ENCODE peak calls at places on chromosomes 16 and 17, in four cellular contexts. H is WTC11, W is K562, F is HepG2. K is an unnamed sample.

GRCh38 chr16:22428654-22429053 is 54.2 kb upstream of the CDR2 start:
- DNase-seq in H (no peak), W (no peak), F (no peak), K (no peak)

GRCh38 chr16:78749745-78750268 is 650.4 kb downstream of the WWOX start:
- DNase-seq in H (no peak), W (no peak), F (no peak), K (no peak)

GRCh38 chr16:10941127-10941933 is 938 bp downstream of the DEXI start:
- DNase-seq in H (no peak), W (no peak), F (no peak), K (no peak)

GRCh38 chr17:48472485-48473281 is 42.7 kb upstream of the SKAP1 start:
- DNase-seq in H (no peak), W (no peak), F (no peak), K (no peak)

GRCh38 chr17:8421571-8421970 is 14.1 kb upstream of the NDEL1 start:
- DNase-seq in H (no peak), W (no peak), F (no peak), K (no peak)

GRCh38 chr17:20230924-20231323 is 221.8 kb downstream of the SPECC1 start:
- DNase-seq in H (no peak), W (no peak), F (no peak), K (no peak)

GRCh38 chr17:72264682-72265405 is 144.0 kb downstream of the SOX9 start:
- DNase-seq in H (no peak), W (no peak), F (no peak), K (no peak)

GRCh38 chr16:90057738-90058173 is 19.4 kb downstream of the PRDM7 start:
- DNase-seq in H (no peak), W (peak), F (peak), K (no peak)

GRCh38 chr16:75087040-75087979 is 29.3 kb downstream of the LDHD start:
- DNase-seq in H (no peak), W (peak), F (peak), K (no peak)

GRCh38 chr17:27947005-27947406 is 53.8 kb upstream of the LYRM9 start:
- DNase-seq in H (no peak), W (no peak), F (no peak), K (no peak)

GRCh38 chr16:68972720-68973119 is 129.4 kb downstream of the TANGO6 start:
- DNase-seq in H (peak), W (no peak), F (no peak), K (peak)

GRCh38 chr17:36124879-36125824 is 21.5 kb downstream of the CCL4 start:
- DNase-seq in H (peak), W (no peak), F (no peak), K (no peak)

GRCh38 chr17:50130778-50131317 is 888 bp upstream of the SAMD14 start:
- DNase-seq in H (no peak), W (no peak), F (peak), K (no peak)

GRCh38 chr17:79988163-79988971 is 47.3 kb downstream of the TBC1D16 start:
- DNase-seq in H (no peak), W (no peak), F (peak), K (no peak)

GRCh38 chr16:31118223-31119155 is 1.0 kb downstream of the KAT8 start:
- DNase-seq in H (no peak), W (no peak), F (no peak), K (no peak)

GRCh38 chr17:35486920-35487727 is 38.6 kb upstream of the SLFN13 start:
- DNase-seq in H (no peak), W (no peak), F (no peak), K (no peak)

DNA sequence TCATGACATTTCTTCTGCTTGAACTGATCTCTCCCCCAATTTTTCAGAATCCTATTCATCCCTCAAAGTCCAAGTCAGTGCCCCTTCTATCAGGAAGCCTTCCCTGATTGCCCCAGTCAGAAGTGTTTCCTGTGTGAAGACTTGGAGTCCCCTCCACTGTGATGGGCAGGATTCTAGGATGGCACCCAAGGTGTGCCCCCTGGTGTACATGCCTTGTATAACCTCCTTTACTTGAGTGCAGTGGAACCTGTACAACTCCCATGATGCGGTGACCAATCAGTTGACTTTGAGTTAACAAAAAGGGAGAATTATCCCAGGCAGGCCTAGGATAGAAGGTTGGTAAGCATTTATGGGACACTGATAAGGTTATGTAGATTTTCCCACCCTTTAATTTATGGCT is 23.4 kb downstream of the MYH13 start:
- DNase-seq in H (peak), W (no peak), F (no peak), K (peak)
- TF ChIP-seq ELF4 in H (no peak), W (no peak), F (no peak), K (no peak)

GRCh38 chr17:68514809-68515208 is 2.6 kb downstream of the PRKAR1A start:
- DNase-seq in H (no peak), W (no peak), F (peak), K (no peak)
- TF ChIP-seq SP1 in H (no peak), W (no peak), F (no peak), K (no peak)

GRCh38 chr16:24041834-24042631 is 206.2 kb downstream of the PRKCB start:
- DNase-seq in H (peak), W (peak), F (peak), K (peak)

GRCh38 chr16:24035127-24035842 is 199.5 kb downstream of the PRKCB start:
- DNase-seq in H (no peak), W (peak), F (no peak), K (no peak)

GRCh38 chr16:24036038-24036543 is 200.3 kb downstream of the PRKCB start:
- DNase-seq in H (no peak), W (no peak), F (no peak), K (no peak)

GRCh38 chr16:24037335-24037734 is 201.6 kb downstream of the PRKCB start:
- DNase-seq in H (no peak), W (no peak), F (no peak), K (no peak)

GRCh38 chr16:24036614-24037013 is 200.8 kb downstream of the PRKCB start:
- DNase-seq in H (peak), W (peak), F (peak), K (peak)
- TF ChIP-seq ELF4 in H (no peak), W (no peak), F (no peak), K (no peak)

GRCh38 chr17:73754886-73755285 is 110.6 kb upstream of the SDK2 start:
- DNase-seq in H (no peak), W (no peak), F (no peak), K (no peak)
- TF ChIP-seq SP1 in H (no peak), W (no peak), F (no peak), K (no peak)

K was measured in HEK293T.